ENCODE peak calls at places on chromosomes 3 and 15, in five cellular contexts. Z is astrocyte, E is H4, Q is DMS79, M is germinal center. A is an unnamed sample.

GRCh38 chr3:134652886-134653630 is 2.2 kb upstream of the KY start:
- DNase-seq in Z (no peak), E (no peak), Q (no peak), M (no peak), A (no peak)

GRCh38 chr3:492586-493296 is 296.2 kb downstream of the CHL1 start:
- DNase-seq in Z (no peak), E (no peak), Q (no peak), M (no peak), A (no peak)

GRCh38 chr3:195265363-195265976 is 5.5 kb downstream of the XXYLT1 start:
- DNase-seq in Z (no peak), E (no peak), Q (no peak), M (no peak), A (no peak)

GRCh38 chr3:15558581-15558980 is 37.1 kb upstream of the COLQ start:
- DNase-seq in Z (no peak), E (no peak), Q (no peak), M (no peak), A (no peak)

GRCh38 chr3:109918740-109919139 is 581.4 kb upstream of the DPPA4 start:
- DNase-seq in Z (no peak), E (no peak), Q (no peak), M (no peak), A (no peak)

GRCh38 chr15:42085236-42085605 is 9.1 kb downstream of the PLA2G4D start:
- DNase-seq in Z (no peak), E (no peak), Q (no peak), M (no peak), A (no peak)

GRCh38 chr3:136578290-136578689 is 173.9 kb downstream of the STAG1 start:
- DNase-seq in Z (no peak), E (no peak), Q (no peak), M (no peak), A (no peak)

GRCh38 chr3:187900961-187901755 is 155.9 kb upstream of the BCL6 start:
- DNase-seq in Z (no peak), E (no peak), Q (no peak), M (peak), A (no peak)

GRCh38 chr3:183178833-183179549 is 16.5 kb upstream of the LAMP3 start:
- DNase-seq in Z (peak), E (no peak), Q (no peak), M (no peak), A (peak)

GRCh38 chr15:79311901-79312553 is 1.1 kb downstream of the TMED3 start:
- DNase-seq in Z (no peak), E (no peak), Q (no peak), M (no peak), A (no peak)

GRCh38 chr3:149983628-149984027 is 12.9 kb upstream of the PFN2 start:
- DNase-seq in Z (no peak), E (no peak), Q (no peak), M (no peak), A (no peak)

GRCh38 chr15:26020871-26021270 is 157.7 kb upstream of the ATP10A start:
- DNase-seq in Z (no peak), E (no peak), Q (no peak), M (no peak), A (no peak)

GRCh38 chr3:10459954-10460754 is 45.2 kb downstream of the ATP2B2 start:
- DNase-seq in Z (peak), E (peak), Q (no peak), M (peak), A (peak)

GRCh38 chr15:31338879-31339557 is 12.4 kb downstream of the KLF13 start:
- DNase-seq in Z (peak), E (peak), Q (peak), M (no peak), A (peak)

GRCh38 chr3:120093119-120093922 is 926 bp downstream of the GSK3B start:
- DNase-seq in Z (peak), E (peak), Q (no peak), M (no peak), A (peak)

GRCh38 chr3:5022966-5023776 is 43.9 kb downstream of the BHLHE40 start:
- DNase-seq in Z (peak), E (peak), Q (no peak), M (no peak), A (peak)

GRCh38 chr3:123656691-123657090 is 71.8 kb upstream of the HACD2 start:
- DNase-seq in Z (no peak), E (no peak), Q (no peak), M (peak), A (no peak)

GRCh38 chr15:79004336-79004735 is 59.5 kb upstream of the CTSH start:
- DNase-seq in Z (peak), E (peak), Q (no peak), M (peak), A (peak)

GRCh38 chr3:15645246-15645645 is 43.7 kb downstream of the BTD start:
- DNase-seq in Z (no peak), E (no peak), Q (no peak), M (no peak), A (no peak)